ENCODE peak calls at places on chromosomes 6 and 20, in eight cellular contexts. L, F, E, R, X, D, W and J are unnamed samples. For H3K27me3, the result is how much of the 10 kb centered on the place peaks cover.

GRCh38 chr6:50071921-50072320 is 22.2 kb upstream of the DEFB112 start:
- DNase-seq in L (no peak), F (no peak), E (no peak), R (no peak), X (no peak), D (no peak), W (no peak), J (no peak)

GRCh38 chr20:22681591-22682248 is 97.3 kb upstream of the FOXA2 start:
- DNase-seq in L (no peak), F (no peak), E (no peak), R (no peak), X (no peak), D (no peak), W (no peak), J (no peak)

GRCh38 chr6:152566040-152566875 is 70.9 kb downstream of the SYNE1 start:
- DNase-seq in L (no peak), F (peak), E (no peak), R (no peak), X (no peak), D (no peak), W (no peak), J (no peak)

GRCh38 chr6:53803081-53803860 is 8.5 kb downstream of the LRRC1 start:
- DNase-seq in L (no peak), F (no peak), E (no peak), R (no peak), X (peak), D (no peak), W (no peak), J (no peak)

GRCh38 chr6:146289816-146290588 is 253.6 kb upstream of the RAB32 start:
- DNase-seq in L (no peak), F (no peak), E (no peak), R (no peak), X (peak), D (no peak), W (peak), J (peak)

GRCh38 chr20:3172933-3173581 is at the start of gene LZTS3:
- DNase-seq in L (peak), F (peak), E (peak), R (peak), X (no peak), D (peak), W (peak), J (no peak)

GRCh38 chr6:147514831-147515230 is 6.3 kb downstream of the SAMD5 start:
- DNase-seq in L (no peak), F (no peak), E (no peak), R (no peak), X (no peak), D (no peak), W (no peak), J (no peak)

GRCh38 chr6:143252961-143253360 is 192.3 kb downstream of the AIG1 start:
- DNase-seq in L (no peak), F (no peak), E (no peak), R (no peak), X (no peak), D (no peak), W (no peak), J (no peak)

GRCh38 chr6:122789078-122789861 is at the start of gene SMPDL3A:
- DNase-seq in L (peak), F (peak), E (peak), R (peak), X (peak), D (peak), W (peak), J (peak)

GRCh38 chr6:53107091-53107490 is 41.5 kb downstream of the GCM1 start:
- DNase-seq in L (no peak), F (no peak), E (no peak), R (no peak), X (no peak), D (no peak), W (peak), J (no peak)

GRCh38 chr20:57263127-57263609 is 3.3 kb downstream of the BMP7 start:
- DNase-seq in L (no peak), F (no peak), E (no peak), R (no peak), X (no peak), D (no peak), W (peak), J (no peak)

GRCh38 chr20:6169251-6169650 is 46.4 kb upstream of the FERMT1 start:
- DNase-seq in L (no peak), F (no peak), E (no peak), R (no peak), X (no peak), D (no peak), W (peak), J (no peak)

DNA sequence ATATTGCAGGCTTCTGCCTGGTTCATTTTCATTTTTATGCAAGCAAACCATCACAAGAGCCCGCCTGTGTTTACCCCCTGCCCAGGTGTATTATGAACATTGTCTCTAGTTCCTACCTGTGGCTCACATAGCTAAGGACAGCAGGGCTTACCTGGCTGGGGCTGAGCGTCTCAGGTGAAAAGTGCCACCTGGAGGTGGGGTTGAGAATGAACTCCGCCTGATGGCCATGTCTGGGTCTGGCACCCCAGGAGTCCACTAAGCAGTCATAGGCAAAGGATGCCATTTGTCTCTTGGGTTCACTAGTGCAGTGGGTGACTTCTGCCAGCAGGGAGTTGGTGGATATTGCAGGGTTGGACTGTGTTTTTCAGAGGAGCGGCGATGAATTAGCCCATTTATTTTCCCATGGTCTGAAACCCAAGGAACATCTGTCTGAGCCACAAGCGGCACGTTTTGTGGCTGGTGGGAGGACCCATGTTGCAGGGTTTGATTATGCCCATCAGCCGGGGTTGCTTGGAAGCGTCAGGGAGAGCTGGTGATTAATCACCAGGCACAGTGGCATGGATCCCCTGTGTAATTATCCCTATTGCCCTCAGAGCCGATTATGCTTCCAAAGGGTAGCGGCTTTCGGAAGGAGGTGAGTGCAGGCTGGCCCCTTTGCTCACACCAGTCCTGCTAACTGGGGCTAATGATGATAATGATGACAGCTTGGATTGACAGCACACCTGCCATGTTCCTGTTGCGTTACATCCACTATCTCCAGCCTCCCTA is 92.2 kb downstream of the CDH26 start:
- DNase-seq in L (no peak), F (no peak), E (no peak), R (no peak), X (no peak), D (peak), W (peak), J (no peak)
- TF ChIP-seq CTCF in L (no peak), F (no peak), E (no peak), R (no peak), X (peak), D (peak), W (peak), J (no peak)

DNA sequence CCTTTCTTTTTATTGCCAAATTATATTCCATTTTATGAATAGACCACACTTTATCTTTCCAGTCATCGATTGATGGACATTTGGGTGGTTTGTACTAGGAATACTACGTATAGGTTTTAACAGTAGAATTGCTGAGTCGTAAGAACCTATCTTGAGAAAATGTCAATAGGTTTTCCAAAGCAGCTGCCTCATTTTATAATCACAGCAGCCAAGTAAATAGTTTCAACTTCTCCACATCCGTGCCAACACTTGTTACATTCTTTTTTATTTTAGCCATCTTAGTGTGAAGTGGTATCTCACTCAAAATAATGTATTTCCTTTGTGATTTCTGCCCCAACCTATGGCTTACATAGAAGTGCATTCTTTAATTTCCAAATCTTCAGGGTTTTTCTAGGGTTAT is 479.2 kb downstream of the CDH26 start:
- DNase-seq in L (no peak), F (no peak), E (no peak), R (no peak), X (no peak), D (no peak), W (no peak), J (no peak)
- H3K27me3 ChIP-seq in L (under half), F (under half), E (under half), R (under half), X (under half), D (under half), W (under half), J (under half)

DNA sequence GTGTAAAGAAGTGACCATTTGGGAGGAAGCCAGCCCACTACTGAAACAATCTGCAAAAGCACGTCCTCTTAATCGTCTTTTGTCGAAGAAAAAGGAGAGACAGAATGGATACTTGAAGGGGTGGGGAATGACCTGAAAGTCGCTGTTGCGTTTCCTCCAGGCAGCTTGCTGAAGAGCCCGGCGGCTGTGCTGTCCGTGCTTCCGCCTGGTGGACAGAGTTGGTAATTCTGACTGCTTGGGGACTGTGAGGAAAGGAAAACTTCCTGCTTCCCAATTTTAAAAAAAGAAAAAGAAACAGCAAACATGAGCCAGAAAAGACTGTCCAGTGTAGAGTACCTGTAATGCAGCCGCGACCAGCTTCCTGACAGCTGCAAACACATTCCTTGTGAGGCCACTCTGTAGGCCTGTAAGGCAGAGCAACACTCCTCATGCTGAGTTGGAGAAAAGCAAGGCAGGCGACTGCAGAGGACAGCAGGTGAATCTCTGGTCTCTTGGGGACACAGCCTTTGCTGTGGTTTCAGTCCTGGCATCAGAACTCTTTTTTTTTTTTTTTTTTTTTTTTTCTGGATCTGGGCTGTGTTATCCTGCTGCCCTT is 251.1 kb upstream of the TBX18 start:
- DNase-seq in L (peak), F (peak), E (no peak), R (no peak), X (no peak), D (peak), W (no peak), J (no peak)
- TF ChIP-seq CTCF in L (peak), F (peak), E (no peak), R (no peak), X (peak), D (peak), W (peak), J (peak)

GRCh38 chr6:150150458-150150820 is 7.6 kb downstream of the PPP1R14C start:
- DNase-seq in L (no peak), F (no peak), E (no peak), R (no peak), X (no peak), D (no peak), W (no peak), J (no peak)
- H3K27me3 ChIP-seq in L (under half), F (under half), E (under half), R (under half), X (under half), D (under half), W (under half), J (under half)

GRCh38 chr6:69763763-69764162 is 33.0 kb downstream of the LMBRD1 start:
- DNase-seq in L (no peak), F (no peak), E (no peak), R (no peak), X (no peak), D (no peak), W (no peak), J (no peak)

GRCh38 chr6:69771158-69771906 is 25.5 kb downstream of the LMBRD1 start:
- DNase-seq in L (no peak), F (no peak), E (no peak), R (no peak), X (no peak), D (no peak), W (no peak), J (no peak)

GRCh38 chr6:69768664-69769063 is 28.1 kb downstream of the LMBRD1 start:
- DNase-seq in L (no peak), F (no peak), E (no peak), R (no peak), X (no peak), D (no peak), W (no peak), J (no peak)
- TF ChIP-seq CTCF in L (no peak), F (no peak), E (no peak), R (no peak), X (peak), D (peak), W (peak), J (no peak)

GRCh38 chr6:2523061-2523460 is 227.7 kb downstream of the MYLK4 start:
- DNase-seq in L (no peak), F (no peak), E (no peak), R (no peak), X (no peak), D (no peak), W (peak), J (no peak)
- H3K27me3 ChIP-seq in L (under half), F (under half), E (under half), R (under half), X (under half), D (under half), W (under half), J (under half)

GRCh38 chr6:112560651-112561050 is 213.5 kb downstream of the RFPL4B start:
- DNase-seq in L (no peak), F (no peak), E (no peak), R (no peak), X (no peak), D (no peak), W (no peak), J (no peak)
- TF ChIP-seq CTCF in L (no peak), F (no peak), E (no peak), R (no peak), X (no peak), D (peak), W (no peak), J (no peak)